ENCODE peak calls at places on chromosomes 13 and 19, in four cellular contexts. H is neural progenitor cell; T is breast epithelium; D is naive thymus-derived CD4-positive, alpha-beta T cell. U is an unnamed sample.

GRCh38 chr19:45601524-45602522 is at the start of gene GPR4:
- DNase-seq in H (peak; percentile 81), T (no peak), D (no peak), U (no peak)

GRCh38 chr13:90281709-90282108 is 1065.8 kb upstream of the MIR17HG start:
- DNase-seq in H (no peak), T (no peak), D (no peak), U (no peak)

GRCh38 chr19:41264581-41265375 is 606 bp downstream of the HNRNPUL1 start:
- DNase-seq in H (peak; percentile 54), T (peak; percentile 54), D (peak; percentile 53), U (peak; percentile 50)

GRCh38 chr13:36131215-36131930 is at the start of gene DCLK1:
- DNase-seq in H (peak; percentile 85), T (no peak), D (no peak), U (peak; percentile 24)

GRCh38 chr19:33395561-33396550 is 22.3 kb downstream of the CEBPG start:
- DNase-seq in H (no peak), T (no peak), D (no peak), U (peak; percentile 57)

GRCh38 chr13:76792680-76793334 is 93.4 kb downstream of the KCTD12 start:
- DNase-seq in H (no peak), T (no peak), D (no peak), U (peak; percentile 29)

GRCh38 chr19:41958367-41959055 is 610 bp downstream of the RABAC1 start:
- DNase-seq in H (peak; percentile 94), T (peak; percentile 84), D (peak; percentile 77), U (peak; percentile 96)

GRCh38 chr13:40477623-40478608 is 188.5 kb downstream of the FOXO1 start:
- DNase-seq in H (peak; percentile 18), T (no peak), D (no peak), U (no peak)

GRCh38 chr13:43848250-43848649 is 31.3 kb downstream of the CCDC122 start:
- DNase-seq in H (no peak), T (no peak), D (no peak), U (no peak)

GRCh38 chr13:97125810-97126738 is 96.1 kb upstream of the MBNL2 start:
- DNase-seq in H (no peak), T (no peak), D (no peak), U (peak; percentile 17)

GRCh38 chr13:44818428-44818827 is 170.8 kb downstream of the NUFIP1 start:
- DNase-seq in H (peak; percentile 81), T (no peak), D (no peak), U (no peak)

GRCh38 chr13:25489238-25489637 is 117.5 kb downstream of the ATP8A2 start:
- DNase-seq in H (peak; percentile 14), T (no peak), D (no peak), U (no peak)

GRCh38 chr13:71867101-71867814 is at the start of gene DACH1:
- DNase-seq in H (peak; percentile 86), T (no peak), D (peak; percentile 53), U (peak; percentile 53)

GRCh38 chr13:62357887-62358645 is 942.4 kb upstream of the PCDH20 start:
- DNase-seq in H (peak; percentile 88), T (no peak), D (no peak), U (no peak)

GRCh38 chr19:47421244-47421786 is 2.0 kb upstream of the MEIS3 start:
- DNase-seq in H (no peak), T (no peak), D (no peak), U (no peak)

GRCh38 chr13:110782185-110782584 is 68.7 kb downstream of the ING1 start:
- DNase-seq in H (no peak), T (no peak), D (no peak), U (no peak)

GRCh38 chr13:23799945-23800344 is 89.3 kb downstream of the MIPEP start:
- DNase-seq in H (no peak), T (no peak), D (peak; percentile 44), U (no peak)

GRCh38 chr13:76677047-76677446 is 209.2 kb downstream of the KCTD12 start:
- DNase-seq in H (no peak), T (no peak), D (no peak), U (no peak)

GRCh38 chr13:59545007-59545406 is 618.7 kb downstream of the DIAPH3 start:
- DNase-seq in H (no peak), T (no peak), D (no peak), U (no peak)

GRCh38 chr19:10006335-10006708 is 4.0 kb downstream of the COL5A3 start:
- DNase-seq in H (no peak), T (peak; percentile 25), D (no peak), U (peak; percentile 44)

GRCh38 chr19:6766357-6767080 is 716 bp downstream of the SH2D3A start:
- DNase-seq in H (no peak), T (no peak), D (no peak), U (no peak)

GRCh38 chr19:17260842-17261325 is 3.7 kb downstream of the USHBP1 start:
- DNase-seq in H (peak; percentile 89), T (peak; percentile 69), D (peak; percentile 88), U (peak; percentile 81)

GRCh38 chr19:29623726-29624488 is 17.8 kb downstream of the POP4 start:
- DNase-seq in H (no peak), T (no peak), D (no peak), U (no peak)

GRCh38 chr19:3798137-3798536 is 12.0 kb upstream of the MATK start:
- DNase-seq in H (no peak), T (no peak), D (peak; percentile 60), U (no peak)

GRCh38 chr19:35404879-35405622 is 34.2 kb downstream of the GPR42 start:
- DNase-seq in H (peak; percentile 39), T (peak; percentile 30), D (no peak), U (no peak)

GRCh38 chr19:6373813-6374108 is 1.2 kb downstream of the ALKBH7 start:
- DNase-seq in H (no peak), T (peak; percentile 37), D (no peak), U (no peak)

GRCh38 chr13:85974604-85975366 is 175.6 kb upstream of the SLITRK6 start:
- DNase-seq in H (no peak), T (no peak), D (no peak), U (no peak)

GRCh38 chr13:34578471-34578870 is 363.6 kb upstream of the NBEA start:
- DNase-seq in H (no peak), T (peak; percentile 32), D (no peak), U (no peak)

GRCh38 chr19:6041071-6041470 is 63.1 kb upstream of the RANBP3 start:
- DNase-seq in H (no peak), T (no peak), D (no peak), U (no peak)

GRCh38 chr13:42548731-42549554 is 25.0 kb upstream of the TNFSF11 start:
- DNase-seq in H (no peak), T (no peak), D (no peak), U (no peak)

GRCh38 chr19:3984908-3985642 is at the start of gene EEF2:
- DNase-seq in H (peak; percentile 98), T (peak; percentile 85), D (peak; percentile 96), U (peak; percentile 80)

GRCh38 chr19:55461974-55462628 is 659 bp upstream of the ISOC2 start:
- DNase-seq in H (no peak), T (no peak), D (no peak), U (no peak)

GRCh38 chr19:1449467-1450442 is at the start of gene APC2:
- DNase-seq in H (peak; percentile 95), T (no peak), D (no peak), U (peak; percentile 84)

GRCh38 chr19:1453525-1454371 is 3.8 kb downstream of the APC2 start:
- DNase-seq in H (peak; percentile 53), T (no peak), D (no peak), U (no peak)

GRCh38 chr19:1452802-1453524 is 3.0 kb downstream of the APC2 start:
- DNase-seq in H (no peak), T (no peak), D (no peak), U (no peak)

GRCh38 chr19:1450735-1451669 is 1.1 kb downstream of the APC2 start:
- DNase-seq in H (no peak), T (no peak), D (no peak), U (no peak)

GRCh38 chr19:1451916-1452801 is 2.2 kb downstream of the APC2 start:
- DNase-seq in H (peak; percentile 91), T (no peak), D (no peak), U (no peak)
- H3K4me3 ChIP-seq in H (no peak overlapping the region), T (no peak overlapping the region), D (no peak overlapping the region), U (no peak overlapping the region)

GRCh38 chr19:14440049-14440448 is 6.9 kb downstream of the PKN1 start:
- DNase-seq in H (no peak), T (no peak), D (peak; percentile 72), U (peak; percentile 89)
- H3K4me3 ChIP-seq in H (no peak overlapping the region), T (peak overlapping the region; percentile 25), D (peak overlapping the region; percentile 82), U (peak overlapping the region; percentile 23)

DNA sequence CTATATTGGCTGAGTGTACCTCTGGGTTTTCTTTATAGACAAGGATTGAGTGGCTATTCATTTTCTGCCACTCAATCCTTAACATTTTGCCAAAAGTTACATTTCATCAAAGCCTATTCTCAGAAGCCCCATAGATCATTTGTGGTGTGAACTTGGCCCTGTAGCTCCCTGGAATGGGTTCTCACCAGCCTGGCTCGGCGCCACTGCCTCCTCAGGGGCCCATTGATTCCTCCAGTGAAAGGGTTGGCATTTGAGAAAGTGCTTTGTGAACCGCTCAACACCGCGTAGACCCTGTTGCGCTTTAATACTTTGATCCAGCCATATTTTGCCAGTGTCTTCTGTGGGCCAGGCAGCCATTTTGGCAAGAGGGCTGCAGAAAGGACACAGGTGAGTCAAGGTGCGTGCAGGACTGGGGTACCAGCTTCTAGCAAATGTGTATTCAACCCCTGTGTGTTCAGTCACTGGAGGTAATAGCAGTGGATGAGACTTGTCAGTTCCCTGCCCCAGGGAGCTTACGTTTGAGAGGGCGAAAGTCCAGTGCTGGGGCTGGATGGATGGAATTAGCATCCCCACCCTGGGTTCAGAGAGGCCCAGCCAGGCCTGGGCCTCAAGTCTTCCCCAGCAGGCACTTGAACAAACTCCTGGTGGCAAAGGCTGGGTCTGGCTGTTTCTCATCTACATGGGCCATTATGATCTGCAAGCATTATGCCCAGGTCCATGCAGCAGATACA is 3.8 kb downstream of the RAB8A start:
- DNase-seq in H (no peak), T (no peak), D (no peak), U (no peak)
- H3K4me3 ChIP-seq in H (no peak overlapping the region), T (no peak overlapping the region), D (no peak overlapping the region), U (no peak overlapping the region)

GRCh38 chr19:50723069-50723468 is at the start of gene CLEC11A:
- DNase-seq in H (no peak), T (peak; percentile 57), D (no peak), U (peak; percentile 30)

GRCh38 chr19:50725932-50726230 is 2.7 kb downstream of the CLEC11A start:
- DNase-seq in H (no peak), T (no peak), D (no peak), U (no peak)

GRCh38 chr19:50723735-50724521 is 764 bp downstream of the CLEC11A start:
- DNase-seq in H (no peak), T (peak; percentile 19), D (no peak), U (no peak)

GRCh38 chr19:50725218-50725931 is 2.2 kb downstream of the CLEC11A start:
- DNase-seq in H (no peak), T (no peak), D (no peak), U (no peak)

DNA sequence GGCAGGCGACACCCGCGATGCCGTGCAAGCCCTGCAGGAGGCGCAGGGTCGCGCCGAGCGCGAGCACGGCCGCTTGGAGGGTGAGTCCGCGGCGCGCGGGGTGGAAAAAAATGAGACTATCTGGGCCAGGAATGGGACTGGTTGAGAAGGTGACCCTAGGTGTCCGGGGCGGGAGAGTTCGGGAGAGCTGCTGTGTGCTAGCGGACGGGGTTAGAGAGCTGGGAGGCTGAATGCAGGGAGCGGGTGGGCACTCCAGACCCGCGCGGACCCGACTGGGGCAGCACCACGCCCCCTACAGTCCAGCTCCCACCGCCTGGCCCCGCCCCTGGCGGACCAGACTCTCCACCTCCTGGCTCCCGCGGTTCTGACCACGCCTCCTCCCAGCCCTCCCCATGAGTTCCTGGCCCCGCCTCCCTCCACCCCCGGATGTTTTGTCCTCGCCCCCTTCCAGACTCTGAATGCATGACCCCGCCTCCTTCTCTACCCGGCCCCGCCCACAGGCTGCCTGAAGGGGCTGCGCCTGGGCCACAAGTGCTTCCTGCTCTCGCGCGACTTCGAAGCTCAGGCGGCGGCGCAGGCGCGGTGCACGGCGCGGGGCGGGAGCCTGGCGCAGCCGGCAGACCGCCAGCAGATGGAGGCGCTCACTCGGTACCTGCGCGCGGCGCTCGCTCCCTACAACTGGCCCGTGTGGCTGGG is 1.5 kb downstream of the CLEC11A start:
- DNase-seq in H (peak; percentile 99), T (peak; percentile 99), D (peak; percentile 99), U (peak; percentile 98)
- H3K4me3 ChIP-seq in H (peak overlapping the region; percentile 50), T (peak overlapping the region; percentile 62), D (peak overlapping the region; percentile 62), U (peak overlapping the region; percentile 65)